ENCODE peak calls at places on chromosomes 16 and 17, in eight cellular contexts. G is substantia nigra; D is NCI-H69; Q is dermis microvascular lymphatic vessel endothelial cell; W is choroid plexus epithelial cell; L is stimulated activated CD4-positive, alpha-beta T cell treated with anti-CD3 and anti-CD28 coated beads, Interleukin-1b, Interleukin-23, amount 100 ng/mL, for 1 hour; Y is CD4-positive, alpha-beta T cell; R is non-pigmented ciliary epithelial cell. P is an unnamed sample.

GRCh38 chr17:28394717-28395116 is 11.3 kb downstream of the SLC46A1 start:
- DNase-seq in R (no peak), Q (no peak), W (peak), Y (no peak), L (no peak), D (no peak), G (no peak), P (no peak)

GRCh38 chr17:74490716-74491115 is 24.3 kb downstream of the CD300A start:
- DNase-seq in Q (no peak), D (no peak), Y (no peak), G (no peak), W (no peak), L (no peak), R (no peak), P (no peak)

GRCh38 chr17:49637050-49637449 is 40.8 kb downstream of the SPOP start:
- DNase-seq in L (no peak), W (peak), Q (no peak), Y (no peak), G (no peak), D (no peak), R (no peak), P (no peak)

GRCh38 chr16:87625241-87625797 is 23.0 kb downstream of the JPH3 start:
- DNase-seq in D (no peak), G (no peak), R (no peak), L (no peak), Q (no peak), Y (no peak), W (no peak), P (no peak)

GRCh38 chr16:194516-194915 is 14.3 kb downstream of the HBQ1 start:
- DNase-seq in G (no peak), D (no peak), R (no peak), Y (no peak), Q (no peak), L (no peak), W (peak), P (no peak)

GRCh38 chr17:46122486-46122871 is 70.8 kb downstream of the KANSL1 start:
- DNase-seq in Y (no peak), W (no peak), G (no peak), Q (no peak), R (no peak), D (no peak), L (no peak), P (no peak)

GRCh38 chr16:81513204-81514040 is 68.8 kb downstream of the CMIP start:
- DNase-seq in D (no peak), W (peak), L (no peak), Q (no peak), G (peak), Y (no peak), R (no peak), P (no peak)

GRCh38 chr16:65409505-65409904 is 287.6 kb upstream of the CDH11 start:
- DNase-seq in G (no peak), D (no peak), L (no peak), W (peak), R (no peak), Y (no peak), Q (no peak), P (no peak)

GRCh38 chr16:53445534-53445933 is 11.3 kb downstream of the RBL2 start:
- DNase-seq in G (no peak), L (no peak), D (no peak), Y (no peak), R (no peak), Q (no peak), W (no peak), P (no peak)